ENCODE peak calls at places on chromosomes 1 and 21, in ten cellular contexts. M is BE2C, Z is K562, C is bronchial epithelial cell, K is left ventricle myocardium inferior, R is WERI-Rb-1, Q is glutamatergic neuron, G is cardiac fibroblast, E is heart right ventricle, H is GM10248. Y is an unnamed sample.

GRCh38 chr1:226029093-226029496 is 30.0 kb upstream of the SDE2 start:
- DNase-seq in K (no peak), M (no peak), C (no peak), R (no peak), Z (no peak), E (no peak), G (no peak), H (peak; percentile 64), Q (no peak), Y (no peak)

GRCh38 chr1:241857131-241857530 is 9.1 kb downstream of the EXO1 start:
- DNase-seq in Z (no peak), H (peak; percentile 30), C (no peak), M (no peak), E (no peak), K (no peak), R (no peak), Q (no peak), G (no peak), Y (no peak)

GRCh38 chr1:172845371-172845770 is 186.5 kb downstream of the FASLG start:
- DNase-seq in K (no peak), H (peak; percentile 30), C (no peak), R (no peak), Q (no peak), E (no peak), M (no peak), Z (no peak), G (peak; percentile 51), Y (no peak)

GRCh38 chr21:35072557-35072956 is 23.5 kb upstream of the RUNX1 start:
- DNase-seq in Z (no peak), Q (no peak), C (no peak), E (no peak), K (no peak), M (no peak), R (no peak), H (no peak), G (no peak), Y (no peak)

GRCh38 chr1:200411406-200412257 is 1.8 kb upstream of the ZNF281 start:
- DNase-seq in E (no peak), Q (no peak), M (no peak), R (no peak), G (no peak), C (no peak), H (no peak), K (no peak), Z (no peak), Y (no peak)

GRCh38 chr1:55061706-55062321 is 22.5 kb downstream of the PCSK9 start:
- DNase-seq in C (no peak), H (no peak), Z (no peak), Q (no peak), E (no peak), M (no peak), G (no peak), R (no peak), K (no peak), Y (no peak)

GRCh38 chr1:19009126-19009881 is 52.8 kb upstream of the IFFO2 start:
- DNase-seq in H (no peak), C (no peak), Q (no peak), Z (no peak), E (no peak), G (no peak), M (no peak), K (no peak), R (no peak), Y (no peak)

GRCh38 chr1:89855413-89856123 is 34.7 kb downstream of the LRRC8D start:
- DNase-seq in E (no peak), G (peak; percentile 84), K (no peak), M (no peak), Z (no peak), R (no peak), C (peak; percentile 78), Q (no peak), H (peak; percentile 27), Y (no peak)

GRCh38 chr1:207327994-207328393 is 6.5 kb downstream of the CD55 start:
- DNase-seq in R (no peak), K (no peak), H (no peak), G (peak; percentile 77), Z (no peak), M (no peak), E (no peak), C (peak; percentile 68), Q (no peak), Y (no peak)

GRCh38 chr21:39182016-39182415 is 1.2 kb downstream of the PSMG1 start:
- DNase-seq in H (no peak), Q (no peak), G (no peak), Z (no peak), E (no peak), C (no peak), K (no peak), M (no peak), R (no peak), Y (no peak)

GRCh38 chr1:167555971-167556714 is 2.6 kb upstream of the CREG1 start:
- DNase-seq in R (peak; percentile 54), E (peak; percentile 70), H (peak; percentile 66), M (peak; percentile 72), G (peak; percentile 85), Q (peak; percentile 81), C (peak; percentile 89), Z (peak; percentile 71), K (peak; percentile 67), Y (peak; percentile 74)

GRCh38 chr1:167551359-167551758 is 2.2 kb downstream of the CREG1 start:
- DNase-seq in H (no peak), C (no peak), K (no peak), E (no peak), M (no peak), Z (no peak), R (no peak), G (no peak), Q (no peak), Y (no peak)

GRCh38 chr1:167548059-167548932 is 5.3 kb downstream of the CREG1 start:
- DNase-seq in C (peak; percentile 70), Q (no peak), G (peak; percentile 89), Z (peak; percentile 48), E (no peak), M (no peak), R (no peak), H (no peak), K (no peak), Y (no peak)

GRCh38 chr1:167554028-167554779 is 642 bp upstream of the CREG1 start:
- DNase-seq in H (no peak), Z (no peak), E (no peak), G (no peak), M (no peak), Q (no peak), R (no peak), C (no peak), K (no peak), Y (no peak)

GRCh38 chr1:167553136-167554027 is at the start of gene CREG1:
- DNase-seq in H (peak; percentile 95), E (peak; percentile 92), C (peak; percentile 83), Z (peak; percentile 99), M (peak; percentile 97), K (peak; percentile 95), R (peak; percentile 85), Q (peak; percentile 96), G (peak; percentile 89), Y (peak; percentile 92)
- TF ChIP-seq CTCF in H (no peak), E (no peak), C (no peak), Z (peak; percentile 41), M (no peak), K (no peak), R (no peak), Q (no peak), G (no peak), Y (no peak)

GRCh38 chr1:35298464-35298863 is 30.0 kb downstream of the ZMYM4 start:
- DNase-seq in Q (no peak), C (peak; percentile 36), H (peak; percentile 50), E (peak; percentile 34), K (no peak), M (peak; percentile 18), G (peak; percentile 60), R (peak; percentile 24), Z (no peak), Y (no peak)
- TF ChIP-seq CTCF in Q (no peak), C (no peak), H (peak; percentile 46), E (peak; percentile 28), K (peak; percentile 52), M (peak; percentile 53), G (peak; percentile 57), R (peak; percentile 42), Z (peak; percentile 57), Y (no peak)

DNA sequence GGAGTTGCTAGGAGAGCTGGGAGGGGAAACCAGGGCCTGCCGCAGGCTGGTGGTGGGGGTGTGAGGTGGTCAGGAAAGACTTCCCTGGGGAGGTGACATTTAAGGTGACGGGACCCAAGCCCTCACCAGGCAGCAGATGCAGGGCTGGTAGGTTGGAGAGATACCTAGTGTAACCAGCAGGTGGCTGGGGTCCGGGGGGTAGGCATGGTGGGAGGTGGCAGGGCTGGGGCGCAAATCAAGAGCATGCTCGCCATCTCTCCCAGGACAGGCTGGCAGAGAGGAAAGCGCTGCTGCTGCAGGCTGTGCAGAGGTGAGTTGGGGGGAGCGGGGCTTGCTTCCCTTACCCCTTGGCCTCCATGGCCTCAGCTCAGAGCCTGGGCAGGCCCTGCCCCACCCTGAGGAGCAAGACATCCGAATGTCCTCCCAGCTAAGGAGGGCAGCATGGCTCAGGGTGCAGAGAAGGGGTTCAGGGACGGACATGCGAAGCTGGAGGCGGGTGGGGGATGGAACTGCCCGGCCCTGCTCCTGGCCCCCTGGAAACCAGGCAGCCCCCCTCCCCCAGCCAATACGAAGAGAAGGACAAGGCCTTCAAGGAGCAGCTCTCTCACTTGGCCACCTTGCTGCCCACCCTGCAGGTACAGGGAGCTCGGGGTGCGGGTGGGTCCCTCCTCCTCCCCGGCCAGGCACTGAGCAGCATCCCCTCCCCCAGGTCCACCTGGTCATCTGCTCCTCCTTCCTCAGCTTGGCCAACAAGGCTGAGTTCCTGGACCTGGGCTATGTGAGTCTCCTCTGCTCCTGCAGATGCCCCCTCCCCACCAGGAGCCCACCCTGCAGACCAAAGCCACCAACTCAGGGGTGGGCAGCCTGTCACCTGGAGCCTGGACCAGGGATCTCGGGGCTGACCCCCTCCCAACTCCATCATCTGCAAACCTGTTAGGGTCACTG is 4.0 kb downstream of the RNF207 start:
- DNase-seq in R (peak; percentile 73), M (peak; percentile 42), C (no peak), Q (peak; percentile 43), E (no peak), K (no peak), Z (peak; percentile 42), G (no peak), H (no peak), Y (peak; percentile 30)
- TF ChIP-seq CTCF in R (peak; percentile 66), M (peak; percentile 44), C (peak; percentile 38), Q (peak; percentile 50), E (no peak), K (no peak), Z (peak; percentile 41), G (peak; percentile 17), H (peak; percentile 18), Y (no peak)

DNA sequence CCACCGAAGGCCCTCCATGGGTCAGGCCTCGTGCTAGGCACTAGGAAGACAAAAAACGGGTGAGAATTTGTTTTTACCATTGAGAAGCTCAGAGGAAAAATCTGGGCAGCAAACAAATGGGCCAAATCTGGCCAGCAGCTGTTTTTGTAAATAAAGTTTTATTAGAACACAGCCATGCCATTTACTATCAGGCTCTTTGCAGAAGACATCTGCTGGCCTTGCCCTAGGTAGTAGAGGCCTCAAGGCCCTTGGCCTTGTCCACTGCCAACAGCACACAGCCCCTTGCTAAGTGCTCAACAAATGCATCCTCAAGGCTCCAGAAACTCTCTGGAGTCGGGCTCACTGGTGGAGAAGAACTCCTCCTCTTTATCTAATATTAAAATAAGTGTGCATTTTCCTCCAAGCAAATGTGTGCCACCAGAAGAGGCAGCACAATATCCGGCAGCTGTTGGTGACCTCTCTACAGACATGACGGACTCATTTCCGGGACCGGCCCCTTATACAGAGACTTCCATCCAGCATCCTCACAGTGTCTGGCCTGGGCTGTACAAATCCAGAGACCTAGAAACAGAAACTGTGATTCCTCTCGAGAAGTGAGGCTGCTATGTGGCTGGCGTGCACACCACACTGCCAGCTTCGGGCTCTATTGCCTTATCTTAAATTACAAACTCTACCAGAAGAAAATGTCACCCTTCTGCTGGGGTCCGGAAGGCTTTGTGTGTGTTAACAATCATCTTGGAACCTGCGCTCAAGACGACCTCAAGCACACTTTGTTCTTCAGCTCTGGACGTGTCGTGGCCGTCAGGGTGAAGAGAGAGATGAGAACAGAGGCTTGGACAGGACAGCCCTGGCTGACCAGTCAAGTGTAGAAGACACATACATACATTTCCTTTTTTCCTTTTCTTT is 203.9 kb downstream of the TOMM20 start:
- DNase-seq in Z (no peak), G (peak; percentile 21), R (no peak), Q (no peak), C (no peak), K (no peak), E (no peak), H (no peak), M (no peak), Y (no peak)
- TF ChIP-seq CTCF in Z (no peak), G (no peak), R (no peak), Q (no peak), C (no peak), K (no peak), E (no peak), H (no peak), M (no peak), Y (no peak)

Y was measured in neural crest cell.